ENCODE peak calls at places on chromosomes 1 and 21, in nine cellular contexts. One of them, this sample, is unnamed.
A peak's percentile ranks its signal among the peaks of the same experiment; 100 is the strongest.

GRCh38 chr1:160720366-160720765 is 8.7 kb upstream of the CD48 start:
- DNase-seq in left lung: no peak
- DNase-seq in HEK293T: no peak
- DNase-seq in omental fat pad: no peak
- DNase-seq in neural crest cell: no peak
- DNase-seq in astrocyte of the spinal cord: no peak
- DNase-seq in activated B cell treated with CpG ODN at 0.5 μM for 24 hours: no peak
- DNase-seq in M059J: no peak
- DNase-seq in IMR-90: no peak
- DNase-seq in this sample: no peak

GRCh38 chr1:150971583-150972416 is 2.8 kb downstream of the CERS2 start:
- DNase-seq in activated B cell treated with CpG ODN at 0.5 μM for 24 hours: no peak
- DNase-seq in IMR-90: no peak
- DNase-seq in omental fat pad: no peak
- DNase-seq in neural crest cell: no peak
- DNase-seq in left lung: peak; percentile 45
- DNase-seq in astrocyte of the spinal cord: no peak
- DNase-seq in HEK293T: no peak
- DNase-seq in M059J: no peak
- DNase-seq in this sample: no peak

GRCh38 chr1:202806845-202807366 is 1.3 kb downstream of the KDM5B start:
- DNase-seq in M059J: peak; percentile 39
- DNase-seq in omental fat pad: no peak
- DNase-seq in left lung: peak; percentile 37
- DNase-seq in astrocyte of the spinal cord: no peak
- DNase-seq in HEK293T: peak; percentile 45
- DNase-seq in neural crest cell: peak; percentile 27
- DNase-seq in activated B cell treated with CpG ODN at 0.5 μM for 24 hours: peak; percentile 27
- DNase-seq in IMR-90: no peak
- DNase-seq in this sample: no peak

GRCh38 chr1:14500041-14500440 is 98.4 kb upstream of the KAZN start:
- DNase-seq in HEK293T: no peak
- DNase-seq in omental fat pad: no peak
- DNase-seq in left lung: no peak
- DNase-seq in neural crest cell: no peak
- DNase-seq in astrocyte of the spinal cord: no peak
- DNase-seq in IMR-90: no peak
- DNase-seq in M059J: peak; percentile 58
- DNase-seq in activated B cell treated with CpG ODN at 0.5 μM for 24 hours: no peak
- DNase-seq in this sample: no peak

GRCh38 chr1:8423702-8424538 is 106.0 kb downstream of the SLC45A1 start:
- DNase-seq in M059J: peak; percentile 64
- DNase-seq in activated B cell treated with CpG ODN at 0.5 μM for 24 hours: peak; percentile 59
- DNase-seq in HEK293T: peak; percentile 67
- DNase-seq in neural crest cell: peak; percentile 54
- DNase-seq in IMR-90: peak; percentile 65
- DNase-seq in left lung: peak; percentile 50
- DNase-seq in omental fat pad: no peak
- DNase-seq in astrocyte of the spinal cord: peak; percentile 76
- DNase-seq in this sample: no peak

GRCh38 chr1:233707153-233707905 is 93.4 kb downstream of the KCNK1 start:
- DNase-seq in IMR-90: peak; percentile 1
- DNase-seq in omental fat pad: no peak
- DNase-seq in HEK293T: no peak
- DNase-seq in M059J: peak; percentile 84
- DNase-seq in neural crest cell: no peak
- DNase-seq in astrocyte of the spinal cord: peak; percentile 33
- DNase-seq in left lung: peak; percentile 46
- DNase-seq in activated B cell treated with CpG ODN at 0.5 μM for 24 hours: no peak
- DNase-seq in this sample: no peak

GRCh38 chr1:70034403-70034802 is 171.0 kb downstream of the LRRC40 start:
- DNase-seq in activated B cell treated with CpG ODN at 0.5 μM for 24 hours: no peak
- DNase-seq in IMR-90: peak; percentile 77
- DNase-seq in neural crest cell: no peak
- DNase-seq in astrocyte of the spinal cord: peak; percentile 81
- DNase-seq in M059J: peak; percentile 74
- DNase-seq in HEK293T: peak; percentile 65
- DNase-seq in left lung: no peak
- DNase-seq in omental fat pad: no peak
- DNase-seq in this sample: no peak

GRCh38 chr1:151907363-151908139 is 1.8 kb downstream of the THEM4 start:
- DNase-seq in astrocyte of the spinal cord: no peak
- DNase-seq in M059J: no peak
- DNase-seq in left lung: no peak
- DNase-seq in activated B cell treated with CpG ODN at 0.5 μM for 24 hours: no peak
- DNase-seq in HEK293T: no peak
- DNase-seq in neural crest cell: no peak
- DNase-seq in omental fat pad: no peak
- DNase-seq in IMR-90: no peak
- DNase-seq in this sample: no peak

GRCh38 chr1:21308847-21309652 is 18.8 kb upstream of the ECE1 start:
- DNase-seq in HEK293T: no peak
- DNase-seq in omental fat pad: no peak
- DNase-seq in left lung: no peak
- DNase-seq in IMR-90: no peak
- DNase-seq in M059J: peak; percentile 62
- DNase-seq in neural crest cell: no peak
- DNase-seq in activated B cell treated with CpG ODN at 0.5 μM for 24 hours: no peak
- DNase-seq in astrocyte of the spinal cord: peak; percentile 70
- DNase-seq in this sample: no peak

GRCh38 chr1:27643626-27644368 is 8.8 kb upstream of the FGR start:
- DNase-seq in astrocyte of the spinal cord: peak; percentile 54
- DNase-seq in neural crest cell: peak; percentile 60
- DNase-seq in omental fat pad: no peak
- DNase-seq in M059J: peak; percentile 65
- DNase-seq in HEK293T: peak; percentile 74
- DNase-seq in IMR-90: peak; percentile 54
- DNase-seq in activated B cell treated with CpG ODN at 0.5 μM for 24 hours: peak; percentile 53
- DNase-seq in left lung: no peak
- DNase-seq in this sample: peak; percentile 54

GRCh38 chr1:50271968-50272578 is 151.2 kb downstream of the DMRTA2 start:
- DNase-seq in M059J: peak; percentile 12
- DNase-seq in activated B cell treated with CpG ODN at 0.5 μM for 24 hours: no peak
- DNase-seq in IMR-90: no peak
- DNase-seq in neural crest cell: no peak
- DNase-seq in omental fat pad: no peak
- DNase-seq in HEK293T: peak; percentile 53
- DNase-seq in astrocyte of the spinal cord: no peak
- DNase-seq in left lung: no peak
- DNase-seq in this sample: no peak

GRCh38 chr1:179287946-179288345 is 5.7 kb upstream of the SOAT1 start:
- DNase-seq in neural crest cell: no peak
- DNase-seq in omental fat pad: no peak
- DNase-seq in left lung: no peak
- DNase-seq in IMR-90: no peak
- DNase-seq in M059J: no peak
- DNase-seq in astrocyte of the spinal cord: no peak
- DNase-seq in activated B cell treated with CpG ODN at 0.5 μM for 24 hours: no peak
- DNase-seq in HEK293T: no peak
- DNase-seq in this sample: no peak

GRCh38 chr1:185939142-185939541 is 205.0 kb downstream of the HMCN1 start:
- DNase-seq in IMR-90: peak; percentile 70
- DNase-seq in neural crest cell: no peak
- DNase-seq in omental fat pad: no peak
- DNase-seq in astrocyte of the spinal cord: peak; percentile 79
- DNase-seq in activated B cell treated with CpG ODN at 0.5 μM for 24 hours: no peak
- DNase-seq in left lung: no peak
- DNase-seq in M059J: peak; percentile 47
- DNase-seq in HEK293T: no peak
- DNase-seq in this sample: no peak

GRCh38 chr1:101000141-101000867 is 25.3 kb downstream of the DPH5 start:
- DNase-seq in M059J: no peak
- DNase-seq in activated B cell treated with CpG ODN at 0.5 μM for 24 hours: no peak
- DNase-seq in left lung: no peak
- DNase-seq in astrocyte of the spinal cord: no peak
- DNase-seq in neural crest cell: no peak
- DNase-seq in IMR-90: peak; percentile 31
- DNase-seq in HEK293T: no peak
- DNase-seq in omental fat pad: no peak
- DNase-seq in this sample: no peak

GRCh38 chr1:218496561-218496960 is 151.4 kb downstream of the TGFB2 start:
- DNase-seq in activated B cell treated with CpG ODN at 0.5 μM for 24 hours: no peak
- DNase-seq in M059J: peak; percentile 100
- DNase-seq in left lung: no peak
- DNase-seq in IMR-90: peak; percentile 100
- DNase-seq in omental fat pad: no peak
- DNase-seq in astrocyte of the spinal cord: peak; percentile 98
- DNase-seq in neural crest cell: no peak
- DNase-seq in HEK293T: no peak
- DNase-seq in this sample: no peak

GRCh38 chr1:6423321-6423999 is 1.1 kb upstream of the ESPN start:
- DNase-seq in left lung: no peak
- DNase-seq in activated B cell treated with CpG ODN at 0.5 μM for 24 hours: peak; percentile 55
- DNase-seq in neural crest cell: no peak
- DNase-seq in IMR-90: no peak
- DNase-seq in M059J: peak; percentile 88
- DNase-seq in HEK293T: peak; percentile 78
- DNase-seq in omental fat pad: no peak
- DNase-seq in astrocyte of the spinal cord: peak; percentile 64
- DNase-seq in this sample: peak; percentile 60

GRCh38 chr1:202807926-202808757 is at the start of gene KDM5B:
- DNase-seq in HEK293T: peak; percentile 76
- DNase-seq in neural crest cell: peak; percentile 69
- DNase-seq in omental fat pad: peak; percentile 25
- DNase-seq in left lung: peak; percentile 76
- DNase-seq in activated B cell treated with CpG ODN at 0.5 μM for 24 hours: peak; percentile 59
- DNase-seq in astrocyte of the spinal cord: peak; percentile 78
- DNase-seq in M059J: peak; percentile 59
- DNase-seq in IMR-90: peak; percentile 78
- DNase-seq in this sample: no peak

GRCh38 chr21:46406001-46406400 is 52.7 kb upstream of the DIP2A start:
- DNase-seq in neural crest cell: no peak
- DNase-seq in left lung: no peak
- DNase-seq in IMR-90: no peak
- DNase-seq in M059J: no peak
- DNase-seq in astrocyte of the spinal cord: no peak
- DNase-seq in activated B cell treated with CpG ODN at 0.5 μM for 24 hours: no peak
- DNase-seq in omental fat pad: no peak
- DNase-seq in HEK293T: no peak
- DNase-seq in this sample: no peak